ENCODE peak calls at places on chromosomes 2 and 18, in four cellular contexts. One of them, this sample, is unnamed.

GRCh38 chr18:28153485-28154065 is 23.4 kb downstream of the CDH2 start:
- DNase-seq in brain microvascular endothelial cell: no peak
- DNase-seq in mucosa of descending colon: no peak
- DNase-seq in MM.1S: no peak
- DNase-seq in this sample: no peak

GRCh38 chr2:177983183-177983788 is 89.3 kb downstream of the PDE11A start:
- DNase-seq in brain microvascular endothelial cell: peak
- DNase-seq in mucosa of descending colon: no peak
- DNase-seq in MM.1S: peak
- DNase-seq in this sample: no peak

GRCh38 chr18:9109523-9109922 is 7.0 kb downstream of the NDUFV2 start:
- DNase-seq in brain microvascular endothelial cell: no peak
- DNase-seq in mucosa of descending colon: no peak
- DNase-seq in MM.1S: no peak
- DNase-seq in this sample: no peak

GRCh38 chr2:121359937-121360565 is 75.0 kb upstream of the TFCP2L1 start:
- DNase-seq in brain microvascular endothelial cell: no peak
- DNase-seq in mucosa of descending colon: no peak
- DNase-seq in MM.1S: no peak
- DNase-seq in this sample: no peak

GRCh38 chr18:63314062-63314790 is 5.3 kb downstream of the BCL2 start:
- DNase-seq in brain microvascular endothelial cell: no peak
- DNase-seq in mucosa of descending colon: no peak
- DNase-seq in MM.1S: no peak
- DNase-seq in this sample: no peak

GRCh38 chr2:98134138-98134537 is 47.2 kb downstream of the VWA3B start:
- DNase-seq in brain microvascular endothelial cell: no peak
- DNase-seq in mucosa of descending colon: no peak
- DNase-seq in MM.1S: no peak
- DNase-seq in this sample: no peak

GRCh38 chr2:101387151-101387807 is at the start of gene CREG2:
- DNase-seq in brain microvascular endothelial cell: peak
- DNase-seq in mucosa of descending colon: peak
- DNase-seq in MM.1S: no peak
- DNase-seq in this sample: no peak

GRCh38 chr2:125837108-125837507 is 818.9 kb upstream of the GYPC start:
- DNase-seq in brain microvascular endothelial cell: no peak
- DNase-seq in mucosa of descending colon: no peak
- DNase-seq in MM.1S: no peak
- DNase-seq in this sample: no peak

GRCh38 chr2:24015562-24016375 is 5.9 kb downstream of the MFSD2B start:
- DNase-seq in brain microvascular endothelial cell: peak
- DNase-seq in mucosa of descending colon: no peak
- DNase-seq in MM.1S: no peak
- DNase-seq in this sample: peak

GRCh38 chr2:157336137-157336721 is 10.6 kb upstream of the ERMN start:
- DNase-seq in brain microvascular endothelial cell: peak
- DNase-seq in mucosa of descending colon: no peak
- DNase-seq in MM.1S: peak
- DNase-seq in this sample: no peak

GRCh38 chr18:49020129-49020528 is 69.4 kb upstream of the SMAD7 start:
- DNase-seq in brain microvascular endothelial cell: no peak
- DNase-seq in mucosa of descending colon: no peak
- DNase-seq in MM.1S: no peak
- DNase-seq in this sample: no peak

GRCh38 chr2:150450765-150451164 is 36.7 kb downstream of the RND3 start:
- DNase-seq in brain microvascular endothelial cell: no peak
- DNase-seq in mucosa of descending colon: no peak
- DNase-seq in MM.1S: no peak
- DNase-seq in this sample: no peak

GRCh38 chr2:172086349-172087190 is 1.3 kb downstream of the DLX1 start:
- DNase-seq in brain microvascular endothelial cell: no peak
- DNase-seq in mucosa of descending colon: no peak
- DNase-seq in MM.1S: no peak
- DNase-seq in this sample: no peak

GRCh38 chr2:196256585-196256984 is 85.2 kb upstream of the STK17B start:
- DNase-seq in brain microvascular endothelial cell: no peak
- DNase-seq in mucosa of descending colon: no peak
- DNase-seq in MM.1S: no peak
- DNase-seq in this sample: no peak

GRCh38 chr2:19574788-19575260 is 216.4 kb upstream of the OSR1 start:
- DNase-seq in brain microvascular endothelial cell: peak
- DNase-seq in mucosa of descending colon: peak
- DNase-seq in MM.1S: no peak
- DNase-seq in this sample: no peak

GRCh38 chr2:174014699-174015070 is 49.5 kb upstream of the SP3 start:
- DNase-seq in brain microvascular endothelial cell: no peak
- DNase-seq in mucosa of descending colon: no peak
- DNase-seq in MM.1S: no peak
- DNase-seq in this sample: no peak

GRCh38 chr2:167581961-167582574 is 665.3 kb downstream of the STK39 start:
- DNase-seq in brain microvascular endothelial cell: no peak
- DNase-seq in mucosa of descending colon: no peak
- DNase-seq in MM.1S: no peak
- DNase-seq in this sample: no peak

GRCh38 chr2:4053769-4054493 is 350.6 kb downstream of the DCDC2C start:
- DNase-seq in brain microvascular endothelial cell: no peak
- DNase-seq in mucosa of descending colon: no peak
- DNase-seq in MM.1S: no peak
- DNase-seq in this sample: no peak

GRCh38 chr2:38508311-38509039 is 94.3 kb downstream of the HNRNPLL start:
- DNase-seq in brain microvascular endothelial cell: peak
- DNase-seq in mucosa of descending colon: peak
- DNase-seq in MM.1S: peak
- DNase-seq in this sample: no peak

GRCh38 chr2:196040218-196040617 is 28.4 kb downstream of the DNAH7 start:
- DNase-seq in brain microvascular endothelial cell: no peak
- DNase-seq in mucosa of descending colon: no peak
- DNase-seq in MM.1S: no peak
- DNase-seq in this sample: no peak

GRCh38 chr2:143681006-143681405 is 551.8 kb downstream of the ARHGAP15 start:
- DNase-seq in brain microvascular endothelial cell: no peak
- DNase-seq in mucosa of descending colon: no peak
- DNase-seq in MM.1S: no peak
- DNase-seq in this sample: no peak

GRCh38 chr2:126850951-126851350 is 47.7 kb upstream of the TEX51 start:
- DNase-seq in brain microvascular endothelial cell: no peak
- DNase-seq in mucosa of descending colon: no peak
- DNase-seq in MM.1S: no peak
- DNase-seq in this sample: no peak

GRCh38 chr2:96856776-96857673 is 791 bp downstream of the ANKRD39 start:
- DNase-seq in brain microvascular endothelial cell: no peak
- DNase-seq in mucosa of descending colon: no peak
- DNase-seq in MM.1S: peak
- DNase-seq in this sample: no peak

GRCh38 chr2:11142330-11142729 is 12.9 kb upstream of the SLC66A3 start:
- DNase-seq in brain microvascular endothelial cell: no peak
- DNase-seq in mucosa of descending colon: no peak
- DNase-seq in MM.1S: no peak
- DNase-seq in this sample: no peak

GRCh38 chr2:223414646-223415045 is 187.5 kb downstream of the SCG2 start:
- DNase-seq in brain microvascular endothelial cell: no peak
- DNase-seq in mucosa of descending colon: no peak
- DNase-seq in MM.1S: no peak
- DNase-seq in this sample: peak

GRCh38 chr18:48543228-48543627 is 4.4 kb downstream of the CTIF start:
- DNase-seq in brain microvascular endothelial cell: no peak
- DNase-seq in mucosa of descending colon: no peak
- DNase-seq in MM.1S: no peak
- DNase-seq in this sample: no peak

GRCh38 chr2:392921-393270 is 105.0 kb upstream of the ALKAL2 start:
- DNase-seq in brain microvascular endothelial cell: no peak
- DNase-seq in mucosa of descending colon: no peak
- DNase-seq in MM.1S: no peak
- DNase-seq in this sample: no peak

GRCh38 chr2:207184768-207185167 is 19.0 kb upstream of the KLF7 start:
- DNase-seq in brain microvascular endothelial cell: no peak
- DNase-seq in mucosa of descending colon: no peak
- DNase-seq in MM.1S: no peak
- DNase-seq in this sample: no peak

GRCh38 chr2:208638059-208638458 is 231.5 kb downstream of the PTH2R start:
- DNase-seq in brain microvascular endothelial cell: no peak
- DNase-seq in mucosa of descending colon: no peak
- DNase-seq in MM.1S: peak
- DNase-seq in this sample: no peak

GRCh38 chr2:71797006-71797810 is 343.8 kb downstream of the DYSF start:
- DNase-seq in brain microvascular endothelial cell: no peak
- DNase-seq in mucosa of descending colon: no peak
- DNase-seq in MM.1S: no peak
- DNase-seq in this sample: no peak

GRCh38 chr2:135820003-135820618 is 16.9 kb downstream of the LCT start:
- DNase-seq in brain microvascular endothelial cell: peak
- DNase-seq in mucosa of descending colon: no peak
- DNase-seq in MM.1S: no peak
- DNase-seq in this sample: no peak

GRCh38 chr18:46625069-46625468 is 32.0 kb downstream of the LOXHD1 start:
- DNase-seq in brain microvascular endothelial cell: no peak
- DNase-seq in mucosa of descending colon: no peak
- DNase-seq in MM.1S: no peak
- DNase-seq in this sample: no peak

GRCh38 chr18:33316146-33316587 is 124.4 kb downstream of the CCDC178 start:
- DNase-seq in brain microvascular endothelial cell: no peak
- DNase-seq in mucosa of descending colon: peak
- DNase-seq in MM.1S: no peak
- DNase-seq in this sample: no peak
- H3K4me3 ChIP-seq in brain microvascular endothelial cell: no peak
- H3K4me3 ChIP-seq in mucosa of descending colon: no peak
- H3K4me3 ChIP-seq in MM.1S: no peak
- H3K4me3 ChIP-seq in this sample: no peak

GRCh38 chr2:199442173-199442572 is 15.6 kb downstream of the SATB2 start:
- DNase-seq in brain microvascular endothelial cell: no peak
- DNase-seq in mucosa of descending colon: no peak
- DNase-seq in MM.1S: no peak
- DNase-seq in this sample: no peak

GRCh38 chr2:199444749-199445148 is 13.0 kb downstream of the SATB2 start:
- DNase-seq in brain microvascular endothelial cell: no peak
- DNase-seq in mucosa of descending colon: no peak
- DNase-seq in MM.1S: no peak
- DNase-seq in this sample: no peak

GRCh38 chr2:199449455-199449854 is 8.3 kb downstream of the SATB2 start:
- DNase-seq in brain microvascular endothelial cell: no peak
- DNase-seq in mucosa of descending colon: no peak
- DNase-seq in MM.1S: no peak
- DNase-seq in this sample: no peak

GRCh38 chr2:199443589-199444130 is 14.1 kb downstream of the SATB2 start:
- DNase-seq in brain microvascular endothelial cell: no peak
- DNase-seq in mucosa of descending colon: no peak
- DNase-seq in MM.1S: no peak
- DNase-seq in this sample: peak

DNA sequence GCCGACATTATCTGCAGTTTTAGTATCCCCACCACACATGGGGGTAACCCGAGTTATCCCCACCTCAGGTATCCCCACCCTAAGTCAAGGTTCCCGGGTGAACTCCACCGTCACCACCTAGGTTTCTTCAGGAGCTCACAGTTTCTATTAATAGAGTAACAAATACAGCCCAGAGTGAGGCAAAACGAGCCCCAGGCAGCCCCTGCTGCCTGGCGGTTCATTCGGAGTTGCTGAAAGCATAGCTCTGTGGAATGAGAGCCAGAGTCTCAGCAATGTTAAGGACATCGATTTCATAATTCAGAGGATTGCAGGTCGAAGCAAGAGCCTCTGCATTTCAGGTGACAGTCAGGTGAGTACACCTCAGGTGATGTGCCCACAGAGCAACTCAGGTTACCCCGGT is 10.7 kb downstream of the SATB2 start:
- DNase-seq in brain microvascular endothelial cell: no peak
- DNase-seq in mucosa of descending colon: no peak
- DNase-seq in MM.1S: no peak
- DNase-seq in this sample: no peak
- H3K4me3 ChIP-seq in brain microvascular endothelial cell: no peak
- H3K4me3 ChIP-seq in mucosa of descending colon: no peak
- H3K4me3 ChIP-seq in MM.1S: no peak
- H3K4me3 ChIP-seq in this sample: no peak

GRCh38 chr2:2683581-2683980 is 352.5 kb upstream of the MYT1L start:
- DNase-seq in brain microvascular endothelial cell: no peak
- DNase-seq in mucosa of descending colon: no peak
- DNase-seq in MM.1S: no peak
- DNase-seq in this sample: no peak
- H3K4me3 ChIP-seq in brain microvascular endothelial cell: no peak
- H3K4me3 ChIP-seq in mucosa of descending colon: no peak
- H3K4me3 ChIP-seq in MM.1S: no peak
- H3K4me3 ChIP-seq in this sample: no peak

DNA sequence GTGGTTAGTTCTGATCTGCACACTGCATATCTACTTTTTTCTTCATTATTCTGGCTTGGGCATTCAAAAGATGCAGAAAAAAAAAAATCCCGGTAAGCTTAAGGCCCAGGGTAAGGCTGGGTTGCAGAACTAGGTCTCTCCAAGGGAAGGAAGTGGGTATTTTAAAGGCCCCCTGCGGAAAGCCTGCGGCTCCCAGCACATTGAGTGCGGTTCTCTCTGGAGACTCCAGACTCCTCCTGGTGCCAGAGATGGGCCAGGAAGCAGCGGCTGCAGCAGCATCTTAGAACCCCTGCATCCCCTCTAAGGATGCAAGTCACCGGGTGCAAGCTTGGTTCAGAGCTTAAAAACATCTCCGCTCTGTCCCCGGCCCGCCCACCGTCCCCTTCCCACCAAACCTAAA is 49.5 kb downstream of the TGIF1 start:
- DNase-seq in brain microvascular endothelial cell: no peak
- DNase-seq in mucosa of descending colon: no peak
- DNase-seq in MM.1S: no peak
- DNase-seq in this sample: no peak
- H3K4me3 ChIP-seq in brain microvascular endothelial cell: peak
- H3K4me3 ChIP-seq in mucosa of descending colon: no peak
- H3K4me3 ChIP-seq in MM.1S: no peak
- H3K4me3 ChIP-seq in this sample: peak

GRCh38 chr2:239386872-239387445 is 13.9 kb downstream of the HDAC4 start:
- DNase-seq in brain microvascular endothelial cell: no peak
- DNase-seq in mucosa of descending colon: no peak
- DNase-seq in MM.1S: no peak
- DNase-seq in this sample: no peak
- H3K4me3 ChIP-seq in brain microvascular endothelial cell: no peak
- H3K4me3 ChIP-seq in mucosa of descending colon: no peak
- H3K4me3 ChIP-seq in MM.1S: no peak
- H3K4me3 ChIP-seq in this sample: no peak